ENCODE peak calls at places on chromosome 1, in seven cellular contexts. Q is HuH-7, B is HEK293T, H is body of pancreas, N is ELR, J is B cell, U is heart left ventricle. X is an unnamed sample.

GRCh38 chr1:48853006-48853405 is 76.3 kb upstream of the BEND5 start:
- DNase-seq in U (no peak), B (no peak), Q (no peak), H (no peak), J (no peak), N (peak), X (no peak)

GRCh38 chr1:156625436-156626078 is 6.3 kb downstream of the HAPLN2 start:
- DNase-seq in N (peak), B (peak), H (peak), U (peak), J (peak), Q (peak), X (peak)

GRCh38 chr1:37476460-37477197 is 2.2 kb downstream of the ZC3H12A start:
- DNase-seq in U (peak), B (no peak), Q (no peak), J (no peak), H (peak), N (peak), X (no peak)

GRCh38 chr1:186404454-186405051 is 28.9 kb downstream of the ODR4 start:
- DNase-seq in U (no peak), N (peak), H (no peak), B (peak), J (peak), Q (peak), X (no peak)

GRCh38 chr1:31482478-31483011 is 69.5 kb downstream of the SERINC2 start:
- DNase-seq in N (no peak), J (no peak), B (no peak), U (no peak), H (no peak), Q (no peak), X (no peak)

GRCh38 chr1:206503591-206504362 is 3.6 kb upstream of the RASSF5 start:
- DNase-seq in J (no peak), N (peak), B (no peak), H (peak), Q (no peak), U (peak), X (no peak)

GRCh38 chr1:155858805-155859233 is 548 bp upstream of the SYT11 start:
- DNase-seq in H (no peak), U (peak), Q (no peak), B (no peak), N (no peak), J (no peak), X (no peak)

GRCh38 chr1:206455681-206456344 is 14.5 kb upstream of the IKBKE start:
- DNase-seq in J (no peak), N (no peak), B (no peak), Q (no peak), H (peak), U (no peak), X (no peak)

GRCh38 chr1:15902882-15903281 is 55.4 kb downstream of the SPEN start:
- DNase-seq in J (no peak), H (no peak), U (no peak), Q (no peak), B (no peak), N (peak), X (no peak)

GRCh38 chr1:16126160-16126559 is 29.7 kb downstream of the EPHA2 start:
- DNase-seq in U (peak), J (no peak), Q (no peak), N (no peak), B (no peak), H (no peak), X (no peak)

GRCh38 chr1:159005676-159006075 is 4.0 kb upstream of the IFI16 start:
- DNase-seq in Q (no peak), B (no peak), H (no peak), U (peak), J (peak), N (no peak), X (no peak)

GRCh38 chr1:185733818-185734709 is at the start of gene HMCN1:
- DNase-seq in B (peak), J (no peak), N (peak), Q (peak), U (peak), H (peak), X (peak)

GRCh38 chr1:164638506-164639202 is 79.7 kb downstream of the PBX1 start:
- DNase-seq in N (no peak), U (peak), H (peak), Q (no peak), J (no peak), B (no peak), X (no peak)

GRCh38 chr1:207009945-207010344 is 22.6 kb downstream of the C1orf116 start:
- DNase-seq in Q (no peak), H (no peak), B (no peak), J (no peak), N (no peak), U (no peak), X (no peak)

GRCh38 chr1:43452789-43453441 is 816 bp downstream of the HYI start:
- DNase-seq in N (peak), J (no peak), B (peak), Q (no peak), U (peak), H (peak), X (no peak)

GRCh38 chr1:116763116-116763786 is 9.0 kb downstream of the CD2 start:
- DNase-seq in N (no peak), J (no peak), B (no peak), U (no peak), Q (no peak), H (no peak), X (no peak)

GRCh38 chr1:110390096-110390495 is 730 bp downstream of the SLC16A4 start:
- DNase-seq in H (no peak), N (peak), U (peak), J (no peak), B (peak), Q (no peak), X (no peak)

GRCh38 chr1:182589520-182589919 is 464 bp upstream of the RNASEL start:
- DNase-seq in B (no peak), U (no peak), N (no peak), H (no peak), J (no peak), Q (no peak), X (no peak)

GRCh38 chr1:159790237-159790917 is 9.6 kb downstream of the DUSP23 start:
- DNase-seq in N (peak), U (no peak), Q (peak), B (peak), H (peak), J (peak), X (peak)

GRCh38 chr1:31811605-31812004 is 4.2 kb downstream of the SPOCD1 start:
- DNase-seq in U (no peak), H (no peak), J (no peak), N (peak), Q (no peak), B (no peak), X (no peak)

GRCh38 chr1:176857632-176858031 is 306.9 kb downstream of the ASTN1 start:
- DNase-seq in B (no peak), J (no peak), U (no peak), Q (no peak), H (no peak), N (peak), X (no peak)

GRCh38 chr1:166865931-166866330 is 10.1 kb downstream of the TADA1 start:
- DNase-seq in N (no peak), Q (no peak), J (no peak), H (no peak), U (no peak), B (no peak), X (no peak)

GRCh38 chr1:119743308-119743707 is 25.4 kb downstream of the HMGCS2 start:
- DNase-seq in N (no peak), U (peak), Q (no peak), B (no peak), H (no peak), J (no peak), X (no peak)

GRCh38 chr1:227428803-227429202 is 110.5 kb upstream of the CDC42BPA start:
- DNase-seq in J (no peak), U (peak), Q (no peak), H (peak), B (no peak), N (peak), X (peak)

GRCh38 chr1:156420209-156421061 is 51.4 kb downstream of the RHBG start:
- DNase-seq in H (peak), U (no peak), J (peak), N (peak), B (no peak), Q (no peak), X (no peak)

GRCh38 chr1:209513226-209513625 is 70.3 kb upstream of the CAMK1G start:
- DNase-seq in U (no peak), N (peak), J (no peak), Q (peak), B (peak), H (no peak), X (peak)

GRCh38 chr1:191851799-191852595 is 306.3 kb upstream of the RGS18 start:
- DNase-seq in H (no peak), B (no peak), N (peak), J (no peak), Q (no peak), U (no peak), X (no peak)

GRCh38 chr1:167803358-167804217 is 81.8 kb downstream of the MPZL1 start:
- DNase-seq in J (peak), B (peak), U (peak), Q (peak), N (peak), H (peak), X (peak)

GRCh38 chr1:68525781-68526180 is 28.9 kb upstream of the DEPDC1 start:
- DNase-seq in H (no peak), B (no peak), Q (no peak), U (no peak), N (no peak), J (no peak), X (no peak)

GRCh38 chr1:157388057-157388456 is 164.3 kb downstream of the FCRL5 start:
- DNase-seq in J (no peak), B (no peak), U (no peak), Q (no peak), H (no peak), N (no peak), X (no peak)

GRCh38 chr1:57131701-57132394 is 166.0 kb upstream of the C8B start:
- DNase-seq in Q (no peak), B (no peak), J (no peak), N (no peak), H (no peak), U (no peak), X (no peak)

GRCh38 chr1:68201546-68202238 is 30.6 kb downstream of the WLS start:
- DNase-seq in N (peak), H (no peak), B (no peak), U (peak), Q (no peak), J (no peak), X (no peak)

GRCh38 chr1:234958702-234959649 is 169.7 kb downstream of the TOMM20 start:
- DNase-seq in H (no peak), Q (no peak), N (no peak), B (no peak), J (no peak), U (no peak), X (peak)

GRCh38 chr1:114832057-114832456 is 22.6 kb upstream of the SYCP1 start:
- DNase-seq in B (no peak), J (no peak), H (no peak), Q (no peak), N (no peak), U (no peak), X (no peak)

X was measured in Caco-2.